ENCODE peak calls at places on chromosome 3, in five cellular contexts. S, W, D, Q and U are unnamed samples.

GRCh38 chr3:56796202-56796601 is 5.5 kb downstream of the ARHGEF3 start:
- DNase-seq in S (no peak), W (no peak), D (no peak), Q (no peak), U (no peak)

GRCh38 chr3:148856404-148856803 is 8.7 kb upstream of the CPA3 start:
- DNase-seq in S (no peak), W (no peak), D (no peak), Q (no peak), U (no peak)

GRCh38 chr3:70543493-70543892 is 231.1 kb upstream of the MDFIC2 start:
- DNase-seq in S (no peak), W (no peak), D (peak; percentile 61), Q (no peak), U (no peak)

GRCh38 chr3:127139601-127140500 is 53.1 kb upstream of the PRR23E start:
- DNase-seq in S (no peak), W (peak; percentile 2), D (no peak), Q (no peak), U (no peak)

GRCh38 chr3:129654126-129654525 is 47.6 kb upstream of the PLXND1 start:
- DNase-seq in S (no peak), W (no peak), D (no peak), Q (no peak), U (no peak)

GRCh38 chr3:179323197-179323901 is 518 bp downstream of the ZNF639 start:
- DNase-seq in S (peak; percentile 58), W (peak; percentile 53), D (peak; percentile 87), Q (peak; percentile 82), U (peak; percentile 45)

GRCh38 chr3:7710284-7710683 is 791.3 kb upstream of the LMCD1 start:
- DNase-seq in S (no peak), W (no peak), D (no peak), Q (no peak), U (no peak)

GRCh38 chr3:170869645-170870593 is at the start of gene RPL22L1:
- DNase-seq in S (peak; percentile 94), W (peak; percentile 93), D (peak; percentile 97), Q (peak; percentile 93), U (peak; percentile 89)

GRCh38 chr3:50201573-50202315 is 3.3 kb upstream of the SLC38A3 start:
- DNase-seq in S (no peak), W (no peak), D (no peak), Q (no peak), U (no peak)

GRCh38 chr3:108377384-108377783 is 81.0 kb downstream of the HHLA2 start:
- DNase-seq in S (no peak), W (no peak), D (no peak), Q (no peak), U (no peak)

GRCh38 chr3:197007296-197007940 is 22.2 kb downstream of the MELTF start:
- DNase-seq in S (no peak), W (no peak), D (peak; percentile 35), Q (no peak), U (no peak)

GRCh38 chr3:126005951-126006350 is 37.0 kb downstream of the ROPN1B start:
- DNase-seq in S (no peak), W (no peak), D (no peak), Q (no peak), U (no peak)

GRCh38 chr3:50290116-50290745 is 2.0 kb downstream of the IFRD2 start:
- DNase-seq in S (no peak), W (no peak), D (no peak), Q (peak; percentile 14), U (no peak)

GRCh38 chr3:72031581-72031980 is 246.6 kb upstream of the PROK2 start:
- DNase-seq in S (no peak), W (no peak), D (no peak), Q (peak; percentile 16), U (no peak)

GRCh38 chr3:197224034-197224444 is 74.4 kb downstream of the DLG1 start:
- DNase-seq in S (peak; percentile 50), W (no peak), D (no peak), Q (no peak), U (no peak)

GRCh38 chr3:197186887-197187588 is 111.4 kb downstream of the DLG1 start:
- DNase-seq in S (peak; percentile 62), W (no peak), D (no peak), Q (no peak), U (no peak)

GRCh38 chr3:150073513-150073912 is 102.8 kb upstream of the PFN2 start:
- DNase-seq in S (no peak), W (no peak), D (no peak), Q (no peak), U (no peak)

GRCh38 chr3:112499328-112499727 is at the start of gene BTLA:
- DNase-seq in S (no peak), W (no peak), D (no peak), Q (no peak), U (no peak)

GRCh38 chr3:53156368-53156834 is 4.6 kb upstream of the PRKCD start:
- DNase-seq in S (no peak), W (no peak), D (no peak), Q (no peak), U (no peak)

GRCh38 chr3:15331606-15332404 is 581 bp downstream of the SH3BP5 start:
- DNase-seq in S (no peak), W (no peak), D (peak; percentile 65), Q (peak; percentile 33), U (no peak)

GRCh38 chr3:178996399-178996798 is 75.2 kb downstream of the ZMAT3 start:
- DNase-seq in S (no peak), W (no peak), D (no peak), Q (no peak), U (no peak)

GRCh38 chr3:58491506-58492384 is at the start of gene KCTD6:
- DNase-seq in S (peak; percentile 91), W (peak; percentile 75), D (peak; percentile 97), Q (peak; percentile 93), U (peak; percentile 91)

GRCh38 chr3:117979466-117979865 is 1055.2 kb downstream of the IGSF11 start:
- DNase-seq in S (no peak), W (no peak), D (no peak), Q (no peak), U (no peak)

GRCh38 chr3:12294885-12295580 is 6.2 kb downstream of the PPARG start:
- DNase-seq in S (peak; percentile 46), W (no peak), D (no peak), Q (no peak), U (no peak)

GRCh38 chr3:187738400-187739124 is 6.7 kb downstream of the BCL6 start:
- DNase-seq in S (peak; percentile 85), W (peak; percentile 81), D (peak; percentile 91), Q (peak; percentile 88), U (peak; percentile 87)

GRCh38 chr3:62873672-62874397 is 1.4 kb downstream of the CADPS start:
- DNase-seq in S (peak; percentile 13), W (peak; percentile 33), D (peak; percentile 46), Q (peak; percentile 58), U (no peak)

GRCh38 chr3:139309046-139309660 is 34.7 kb upstream of the MRPS22 start:
- DNase-seq in S (no peak), W (no peak), D (no peak), Q (no peak), U (no peak)

GRCh38 chr3:14007006-14007405 is 117.7 kb downstream of the CHCHD4 start:
- DNase-seq in S (no peak), W (no peak), D (no peak), Q (no peak), U (no peak)

GRCh38 chr3:191143224-191143623 is 55.8 kb upstream of the OSTN start:
- DNase-seq in S (no peak), W (no peak), D (no peak), Q (no peak), U (no peak)

GRCh38 chr3:39637807-39638206 is 170.3 kb downstream of the MOBP start:
- DNase-seq in S (peak; percentile 62), W (no peak), D (no peak), Q (no peak), U (no peak)

GRCh38 chr3:33075996-33076395 is 20.9 kb downstream of the GLB1 start:
- DNase-seq in S (no peak), W (no peak), D (no peak), Q (no peak), U (no peak)

GRCh38 chr3:48739955-48740823 is 23.2 kb upstream of the IP6K2 start:
- DNase-seq in S (peak; percentile 82), W (peak; percentile 94), D (peak; percentile 96), Q (peak; percentile 94), U (peak; percentile 84)
- H3K4me3 ChIP-seq in S (no peak overlapping the region), W (peak overlapping the region; percentile 25), D (peak overlapping the region; percentile 19), Q (peak overlapping the region; percentile 48), U (no peak overlapping the region)

DNA sequence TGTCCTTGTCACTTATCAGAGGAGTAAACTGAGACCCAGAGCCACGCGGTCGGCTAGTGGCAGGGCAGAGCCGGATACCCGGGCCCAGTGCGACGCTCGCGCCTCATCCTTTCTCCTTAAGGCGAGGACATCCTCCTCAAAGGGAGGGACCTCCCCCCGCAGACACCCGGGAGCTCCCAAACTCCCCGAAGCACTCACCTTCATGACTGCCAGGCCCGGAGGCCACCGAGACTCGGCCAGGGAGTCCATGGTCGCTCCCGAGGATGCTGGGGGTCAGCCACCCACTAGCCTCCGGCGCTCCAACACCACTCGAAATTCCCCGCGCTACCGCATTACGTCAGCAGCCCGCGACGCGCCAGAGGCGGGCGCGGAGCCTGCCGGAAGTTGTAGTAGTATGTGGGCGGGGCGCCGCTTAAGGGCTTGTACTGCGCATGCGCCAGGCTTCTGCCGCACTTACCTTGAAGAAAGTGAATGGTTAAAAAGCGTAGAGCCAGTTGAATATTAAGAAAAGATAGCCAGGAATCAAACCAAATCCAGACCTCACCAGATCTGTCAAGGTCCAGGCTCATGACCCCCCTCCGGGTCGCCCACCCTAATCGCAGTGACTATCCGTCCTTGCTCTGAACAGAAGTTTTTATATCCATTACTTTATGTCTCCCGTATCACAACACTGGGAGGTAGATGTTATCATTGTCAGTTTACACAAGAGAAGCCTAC is at the start of gene RAD18:
- DNase-seq in S (peak; percentile 92), W (peak; percentile 79), D (peak; percentile 96), Q (peak; percentile 90), U (peak; percentile 88)
- H3K27ac ChIP-seq in S (peak within 1 kb of the TSS; percentile 86), W (peak within 1 kb of the TSS; percentile 71), D (peak within 1 kb of the TSS; percentile 85), Q (peak within 1 kb of the TSS; percentile 70), U (peak within 1 kb of the TSS; percentile 88)

DNA sequence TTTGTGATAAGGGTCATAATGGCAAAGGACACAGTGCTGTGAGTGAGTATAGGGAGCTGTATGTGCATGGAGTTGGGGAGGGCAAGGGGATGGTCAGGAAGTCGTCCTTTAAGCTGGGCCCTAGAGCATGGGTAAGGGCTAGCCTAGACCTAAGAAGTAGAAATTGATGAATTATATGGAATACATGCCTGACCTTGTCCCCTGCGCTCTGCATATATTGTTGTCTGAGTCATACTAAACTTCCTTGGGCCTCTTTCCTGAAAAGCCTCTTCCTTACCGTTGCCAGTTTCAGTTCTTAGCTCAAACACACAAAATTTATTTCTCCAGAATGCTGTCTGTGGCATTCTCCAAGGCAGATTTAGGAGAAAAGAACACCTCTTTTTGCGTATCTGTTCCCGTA is 4.6 kb downstream of the SNRK start:
- DNase-seq in S (no peak), W (no peak), D (no peak), Q (no peak), U (no peak)
- H3K4me3 ChIP-seq in S (no peak overlapping the region), W (peak overlapping the region; percentile 38), D (peak overlapping the region; percentile 80), Q (peak overlapping the region; percentile 77), U (no peak overlapping the region)

GRCh38 chr3:189404797-189405484 is 226.2 kb upstream of the TP63 start:
- DNase-seq in S (peak; percentile 4), W (no peak), D (no peak), Q (no peak), U (no peak)
- H3K27ac ChIP-seq in S (no peak overlapping the region), W (no peak overlapping the region), D (peak overlapping the region; percentile 77), Q (no peak overlapping the region), U (no peak overlapping the region)